ENCODE peak calls at places on chromosomes 4 and X, in five cellular contexts. One of them, this sample, is unnamed. For H3K27me3, the result is how much of the 10 kb centered on the place peaks cover.

GRCh38 chrX:7117587-7117986 is 29.9 kb upstream of the STS start:
- DNase-seq in tibial nerve: no peak
- DNase-seq in brain microvascular endothelial cell: no peak
- DNase-seq in uterus: no peak
- DNase-seq in SK-N-SH: no peak
- DNase-seq in this sample: no peak

GRCh38 chrX:51395807-51396728 is 63.4 kb downstream of the NUDT10 start:
- DNase-seq in uterus: peak
- DNase-seq in tibial nerve: no peak
- DNase-seq in brain microvascular endothelial cell: no peak
- DNase-seq in SK-N-SH: peak
- DNase-seq in this sample: no peak

GRCh38 chr4:113434247-113434587 is 327.3 kb downstream of the CAMK2D start:
- DNase-seq in brain microvascular endothelial cell: no peak
- DNase-seq in SK-N-SH: no peak
- DNase-seq in uterus: no peak
- DNase-seq in tibial nerve: no peak
- DNase-seq in this sample: no peak

GRCh38 chrX:74449322-74449936 is 28.1 kb downstream of the SLC16A2 start:
- DNase-seq in brain microvascular endothelial cell: no peak
- DNase-seq in SK-N-SH: no peak
- DNase-seq in uterus: no peak
- DNase-seq in tibial nerve: no peak
- DNase-seq in this sample: no peak

GRCh38 chrX:153769865-153770605 is 6.0 kb downstream of the PLXNB3 start:
- DNase-seq in uterus: no peak
- DNase-seq in SK-N-SH: peak
- DNase-seq in tibial nerve: no peak
- DNase-seq in brain microvascular endothelial cell: no peak
- DNase-seq in this sample: no peak

GRCh38 chrX:43813319-43813718 is 68.9 kb downstream of the MAOB start:
- DNase-seq in SK-N-SH: no peak
- DNase-seq in tibial nerve: no peak
- DNase-seq in brain microvascular endothelial cell: no peak
- DNase-seq in uterus: no peak
- DNase-seq in this sample: no peak

GRCh38 chr4:185903205-185903604 is 91.2 kb upstream of the SORBS2 start:
- DNase-seq in SK-N-SH: no peak
- DNase-seq in brain microvascular endothelial cell: no peak
- DNase-seq in tibial nerve: no peak
- DNase-seq in uterus: no peak
- DNase-seq in this sample: no peak

GRCh38 chr4:145679991-145680455 is at the start of gene C4orf51:
- DNase-seq in brain microvascular endothelial cell: peak
- DNase-seq in uterus: no peak
- DNase-seq in SK-N-SH: no peak
- DNase-seq in tibial nerve: no peak
- DNase-seq in this sample: no peak

GRCh38 chrX:9071031-9071650 is 37.2 kb upstream of the FAM9B start:
- DNase-seq in tibial nerve: no peak
- DNase-seq in uterus: no peak
- DNase-seq in SK-N-SH: no peak
- DNase-seq in brain microvascular endothelial cell: peak
- DNase-seq in this sample: no peak

GRCh38 chr4:75736862-75737261 is 12.5 kb downstream of the USO1 start:
- DNase-seq in uterus: no peak
- DNase-seq in tibial nerve: no peak
- DNase-seq in brain microvascular endothelial cell: no peak
- DNase-seq in SK-N-SH: no peak
- DNase-seq in this sample: no peak

DNA sequence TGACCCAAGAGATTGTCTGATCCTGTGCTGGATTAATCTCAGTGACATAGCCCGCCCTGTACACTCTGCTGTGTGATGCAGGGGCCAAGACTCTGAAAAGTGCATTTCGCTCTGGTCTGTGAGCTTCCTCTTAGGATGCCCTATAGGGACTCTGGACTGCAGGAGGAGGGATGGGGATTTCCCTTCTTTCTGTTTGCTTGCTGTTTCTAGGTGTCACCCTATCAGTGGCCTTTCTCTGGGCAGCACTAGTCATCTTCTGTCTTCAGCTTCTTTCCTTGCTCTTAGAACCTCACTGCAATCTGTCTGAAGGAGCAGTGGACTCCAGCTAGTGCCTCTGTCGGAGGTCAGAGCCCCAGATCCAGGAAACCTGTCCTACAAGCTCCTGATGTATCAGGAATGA is 34.5 kb upstream of the SCRG1 start:
- DNase-seq in brain microvascular endothelial cell: no peak
- DNase-seq in uterus: no peak
- DNase-seq in SK-N-SH: no peak
- DNase-seq in tibial nerve: no peak
- DNase-seq in this sample: no peak
- H3K27me3 ChIP-seq in brain microvascular endothelial cell: under half
- H3K27me3 ChIP-seq in uterus: under half
- H3K27me3 ChIP-seq in SK-N-SH: under half
- H3K27me3 ChIP-seq in tibial nerve: under half
- H3K27me3 ChIP-seq in this sample: under half

GRCh38 chr4:41396214-41396613 is 139.5 kb downstream of the UCHL1 start:
- DNase-seq in SK-N-SH: no peak
- DNase-seq in brain microvascular endothelial cell: no peak
- DNase-seq in uterus: no peak
- DNase-seq in tibial nerve: no peak
- DNase-seq in this sample: no peak

GRCh38 chr4:41396869-41397268 is 140.1 kb downstream of the UCHL1 start:
- DNase-seq in uterus: no peak
- DNase-seq in brain microvascular endothelial cell: no peak
- DNase-seq in SK-N-SH: no peak
- DNase-seq in tibial nerve: no peak
- DNase-seq in this sample: no peak

GRCh38 chr4:41390661-41391060 is 133.9 kb downstream of the UCHL1 start:
- DNase-seq in uterus: no peak
- DNase-seq in tibial nerve: no peak
- DNase-seq in SK-N-SH: no peak
- DNase-seq in brain microvascular endothelial cell: no peak
- DNase-seq in this sample: no peak

GRCh38 chr4:41391271-41391670 is 134.5 kb downstream of the UCHL1 start:
- DNase-seq in tibial nerve: no peak
- DNase-seq in uterus: no peak
- DNase-seq in SK-N-SH: no peak
- DNase-seq in brain microvascular endothelial cell: no peak
- DNase-seq in this sample: no peak

DNA sequence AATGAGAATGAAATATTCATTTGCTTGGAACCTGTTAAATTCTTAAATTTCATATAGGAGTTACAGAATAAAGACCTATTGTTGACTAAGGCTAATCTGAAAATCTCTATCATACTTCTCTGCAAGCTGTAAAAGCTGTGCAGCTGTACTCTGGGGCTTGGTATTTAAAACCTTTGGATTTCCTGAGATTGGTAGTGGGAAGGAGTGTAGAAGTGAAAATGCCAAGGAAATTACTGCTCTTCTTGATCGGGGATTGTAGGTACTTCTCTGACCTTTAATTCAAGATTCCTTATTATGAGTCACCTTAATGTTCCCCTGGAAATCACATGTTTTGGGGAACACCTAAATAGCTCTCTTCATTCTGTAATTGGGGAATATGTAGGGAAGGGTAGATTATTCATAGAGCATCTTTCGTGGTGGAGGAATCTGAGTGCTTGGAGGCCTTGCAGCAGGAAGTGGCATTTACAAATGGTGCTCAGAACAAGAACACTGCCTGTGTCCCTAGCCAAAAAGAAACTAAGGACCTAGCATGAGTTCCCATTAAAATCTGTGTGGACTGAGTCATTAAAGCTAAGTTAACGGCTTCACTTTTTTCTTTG is 137.7 kb downstream of the UCHL1 start:
- DNase-seq in uterus: no peak
- DNase-seq in brain microvascular endothelial cell: no peak
- DNase-seq in SK-N-SH: no peak
- DNase-seq in tibial nerve: no peak
- DNase-seq in this sample: no peak
- H3K27ac ChIP-seq in uterus: no peak
- H3K27ac ChIP-seq in brain microvascular endothelial cell: no peak
- H3K27ac ChIP-seq in SK-N-SH: no peak
- H3K27ac ChIP-seq in tibial nerve: no peak
- H3K27ac ChIP-seq in this sample: no peak

GRCh38 chrX:1493877-1494510 is 41.3 kb upstream of the ASMTL start:
- DNase-seq in uterus: no peak
- DNase-seq in brain microvascular endothelial cell: no peak
- DNase-seq in tibial nerve: no peak
- DNase-seq in SK-N-SH: no peak
- DNase-seq in this sample: no peak
- H3K4me3 ChIP-seq in uterus: no peak
- H3K4me3 ChIP-seq in brain microvascular endothelial cell: no peak
- H3K4me3 ChIP-seq in tibial nerve: no peak
- H3K4me3 ChIP-seq in SK-N-SH: no peak
- H3K4me3 ChIP-seq in this sample: no peak

GRCh38 chrX:112913807-112914206 is 73.2 kb upstream of the AMOT start:
- DNase-seq in uterus: no peak
- DNase-seq in brain microvascular endothelial cell: no peak
- DNase-seq in tibial nerve: no peak
- DNase-seq in SK-N-SH: no peak
- DNase-seq in this sample: no peak
- H3K27me3 ChIP-seq in uterus: under half
- H3K27me3 ChIP-seq in brain microvascular endothelial cell: under half
- H3K27me3 ChIP-seq in tibial nerve: under half
- H3K27me3 ChIP-seq in SK-N-SH: under half
- H3K27me3 ChIP-seq in this sample: under half

DNA sequence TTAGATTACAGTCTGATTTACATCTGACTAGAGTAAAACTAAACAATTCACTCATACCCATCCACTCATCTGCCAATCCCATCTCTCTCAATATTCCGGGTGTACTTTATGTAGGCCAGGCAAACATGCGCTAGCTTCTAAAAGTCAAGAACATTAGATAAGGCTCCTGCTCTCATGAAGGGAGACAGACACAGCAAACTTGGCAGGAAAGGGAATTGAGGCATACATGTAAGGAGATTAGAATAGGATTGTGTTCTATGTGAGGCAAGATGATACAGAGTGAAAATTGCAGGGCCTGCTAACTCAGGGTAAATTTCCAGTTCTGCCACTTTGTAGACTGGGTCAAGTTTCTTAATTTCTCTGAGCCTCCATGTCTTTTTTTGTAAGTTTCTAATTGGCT is 135.8 kb downstream of the CDS1 start:
- DNase-seq in tibial nerve: no peak
- DNase-seq in uterus: no peak
- DNase-seq in brain microvascular endothelial cell: no peak
- DNase-seq in SK-N-SH: no peak
- DNase-seq in this sample: no peak
- H3K27ac ChIP-seq in tibial nerve: no peak
- H3K27ac ChIP-seq in uterus: no peak
- H3K27ac ChIP-seq in brain microvascular endothelial cell: no peak
- H3K27ac ChIP-seq in SK-N-SH: no peak
- H3K27ac ChIP-seq in this sample: no peak

GRCh38 chr4:97142893-97143292 is 1000.4 kb downstream of the STPG2 start:
- DNase-seq in tibial nerve: no peak
- DNase-seq in brain microvascular endothelial cell: no peak
- DNase-seq in uterus: no peak
- DNase-seq in SK-N-SH: no peak
- DNase-seq in this sample: no peak

GRCh38 chr4:97142405-97142804 is 1000.9 kb downstream of the STPG2 start:
- DNase-seq in SK-N-SH: peak
- DNase-seq in uterus: no peak
- DNase-seq in brain microvascular endothelial cell: no peak
- DNase-seq in tibial nerve: no peak
- DNase-seq in this sample: no peak

GRCh38 chr4:97144199-97144598 is 999.1 kb downstream of the STPG2 start:
- DNase-seq in tibial nerve: no peak
- DNase-seq in uterus: no peak
- DNase-seq in brain microvascular endothelial cell: no peak
- DNase-seq in SK-N-SH: no peak
- DNase-seq in this sample: no peak

DNA sequence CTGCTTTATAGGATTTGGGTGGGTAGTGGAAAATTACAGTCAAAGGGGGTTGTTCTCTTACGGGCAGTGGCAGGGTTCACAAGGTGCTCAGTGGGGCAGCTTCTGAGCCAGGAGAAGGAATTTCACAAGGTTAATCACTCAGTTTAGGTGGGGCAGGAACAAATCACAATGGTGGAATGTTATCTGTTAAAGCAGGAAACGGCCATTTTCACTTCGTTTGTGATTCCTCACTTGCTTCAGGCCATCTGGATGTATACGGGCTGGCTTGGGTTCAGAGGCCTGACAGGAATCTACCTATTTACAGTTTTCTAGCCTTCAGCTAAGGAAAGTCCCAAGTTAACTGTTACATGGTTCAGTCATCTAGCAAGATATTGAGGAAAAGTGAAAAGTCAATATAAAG is 1003.5 kb downstream of the STPG2 start:
- DNase-seq in SK-N-SH: no peak
- DNase-seq in brain microvascular endothelial cell: no peak
- DNase-seq in tibial nerve: no peak
- DNase-seq in uterus: no peak
- DNase-seq in this sample: no peak
- H3K4me3 ChIP-seq in SK-N-SH: no peak
- H3K4me3 ChIP-seq in brain microvascular endothelial cell: no peak
- H3K4me3 ChIP-seq in tibial nerve: no peak
- H3K4me3 ChIP-seq in uterus: no peak
- H3K4me3 ChIP-seq in this sample: no peak

DNA sequence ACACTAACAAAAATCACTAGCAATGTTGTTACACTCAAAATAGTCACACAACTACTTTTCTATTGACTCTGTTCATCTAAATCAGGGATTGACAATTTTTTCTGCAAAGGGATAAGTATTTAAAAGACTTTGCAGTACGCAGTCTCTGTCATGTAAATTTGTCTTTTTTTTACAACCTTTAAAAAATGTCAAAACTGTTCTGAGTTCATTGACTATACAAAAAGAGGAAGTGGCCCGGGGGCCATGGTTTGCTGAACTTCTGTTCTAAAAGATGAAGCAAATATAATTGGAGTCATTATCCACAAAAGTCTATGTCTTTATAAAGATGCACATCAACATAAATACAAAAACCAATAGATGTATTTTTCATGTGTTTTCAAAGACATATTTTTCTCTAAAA is 1310.3 kb downstream of the RPA4 start:
- DNase-seq in brain microvascular endothelial cell: no peak
- DNase-seq in uterus: no peak
- DNase-seq in SK-N-SH: no peak
- DNase-seq in tibial nerve: no peak
- DNase-seq in this sample: no peak
- H3K27me3 ChIP-seq in brain microvascular endothelial cell: under half
- H3K27me3 ChIP-seq in uterus: under half
- H3K27me3 ChIP-seq in SK-N-SH: under half
- H3K27me3 ChIP-seq in tibial nerve: under half
- H3K27me3 ChIP-seq in this sample: under half